ENCODE peak calls at places on chromosomes 11 and 22, in five cellular contexts. One of them, this sample, is unnamed.

GRCh38 chr22:43203471-43203981 is 16.6 kb upstream of the TTLL12 start:
- DNase-seq in heart right ventricle: no peak
- DNase-seq in A549: no peak
- DNase-seq in mammary epithelial cell: no peak
- DNase-seq in substantia nigra: no peak
- DNase-seq in this sample: no peak

GRCh38 chr11:1381793-1382425 is 7.8 kb upstream of the BRSK2 start:
- DNase-seq in mammary epithelial cell: no peak
- DNase-seq in heart right ventricle: no peak
- DNase-seq in substantia nigra: no peak
- DNase-seq in A549: no peak
- DNase-seq in this sample: no peak

GRCh38 chr11:10514210-10514609 is 26.8 kb downstream of the RNF141 start:
- DNase-seq in heart right ventricle: no peak
- DNase-seq in substantia nigra: no peak
- DNase-seq in A549: peak
- DNase-seq in mammary epithelial cell: no peak
- DNase-seq in this sample: no peak

GRCh38 chr22:45777046-45777851 is 105.6 kb downstream of the ATXN10 start:
- DNase-seq in heart right ventricle: no peak
- DNase-seq in A549: peak
- DNase-seq in mammary epithelial cell: peak
- DNase-seq in substantia nigra: no peak
- DNase-seq in this sample: peak

GRCh38 chr11:19648321-19648720 is 64.3 kb upstream of the NAV2 start:
- DNase-seq in A549: no peak
- DNase-seq in heart right ventricle: no peak
- DNase-seq in substantia nigra: no peak
- DNase-seq in mammary epithelial cell: no peak
- DNase-seq in this sample: no peak

GRCh38 chr11:64245797-64246623 is 733 bp downstream of the PPP1R14B start:
- DNase-seq in heart right ventricle: peak
- DNase-seq in substantia nigra: no peak
- DNase-seq in mammary epithelial cell: peak
- DNase-seq in A549: peak
- DNase-seq in this sample: peak

GRCh38 chr11:45024846-45025623 is 74.4 kb upstream of the TP53I11 start:
- DNase-seq in heart right ventricle: no peak
- DNase-seq in A549: no peak
- DNase-seq in substantia nigra: no peak
- DNase-seq in mammary epithelial cell: no peak
- DNase-seq in this sample: no peak

GRCh38 chr11:27411330-27411729 is 48.3 kb upstream of the CCDC34 start:
- DNase-seq in mammary epithelial cell: no peak
- DNase-seq in substantia nigra: no peak
- DNase-seq in A549: no peak
- DNase-seq in heart right ventricle: no peak
- DNase-seq in this sample: no peak

GRCh38 chr11:123487157-123487744 is 57.2 kb downstream of the GRAMD1B start:
- DNase-seq in heart right ventricle: no peak
- DNase-seq in mammary epithelial cell: peak
- DNase-seq in substantia nigra: no peak
- DNase-seq in A549: no peak
- DNase-seq in this sample: no peak

GRCh38 chr11:129021295-129021694 is 78.6 kb upstream of the TP53AIP1 start:
- DNase-seq in substantia nigra: no peak
- DNase-seq in heart right ventricle: no peak
- DNase-seq in A549: no peak
- DNase-seq in mammary epithelial cell: no peak
- DNase-seq in this sample: no peak

GRCh38 chr11:130431337-130431773 is 2.9 kb upstream of the ADAMTS8 start:
- DNase-seq in mammary epithelial cell: no peak
- DNase-seq in substantia nigra: peak
- DNase-seq in A549: peak
- DNase-seq in heart right ventricle: peak
- DNase-seq in this sample: no peak

GRCh38 chr11:44617671-44618461 is 52.4 kb downstream of the CD82 start:
- DNase-seq in mammary epithelial cell: no peak
- DNase-seq in A549: no peak
- DNase-seq in heart right ventricle: no peak
- DNase-seq in substantia nigra: no peak
- DNase-seq in this sample: no peak

GRCh38 chr11:74826901-74827300 is 78.3 kb downstream of the RNF169 start:
- DNase-seq in substantia nigra: no peak
- DNase-seq in mammary epithelial cell: no peak
- DNase-seq in heart right ventricle: no peak
- DNase-seq in A549: peak
- DNase-seq in this sample: no peak

GRCh38 chr11:3202305-3202704 is 16.3 kb downstream of the MRGPRG start:
- DNase-seq in mammary epithelial cell: no peak
- DNase-seq in substantia nigra: no peak
- DNase-seq in heart right ventricle: no peak
- DNase-seq in A549: no peak
- DNase-seq in this sample: no peak

GRCh38 chr11:12353534-12353933 is 23.8 kb upstream of the PARVA start:
- DNase-seq in heart right ventricle: no peak
- DNase-seq in mammary epithelial cell: no peak
- DNase-seq in substantia nigra: no peak
- DNase-seq in A549: no peak
- DNase-seq in this sample: no peak

GRCh38 chr11:2445948-2446551 is 1.2 kb downstream of the KCNQ1 start:
- DNase-seq in substantia nigra: no peak
- DNase-seq in A549: no peak
- DNase-seq in mammary epithelial cell: no peak
- DNase-seq in heart right ventricle: no peak
- DNase-seq in this sample: no peak

GRCh38 chr11:134037093-134037908 is 31.6 kb upstream of the JAM3 start:
- DNase-seq in mammary epithelial cell: peak
- DNase-seq in substantia nigra: no peak
- DNase-seq in heart right ventricle: peak
- DNase-seq in A549: peak
- DNase-seq in this sample: no peak

GRCh38 chr11:73210916-73211667 is 7.0 kb upstream of the P2RY2 start:
- DNase-seq in mammary epithelial cell: no peak
- DNase-seq in heart right ventricle: no peak
- DNase-seq in substantia nigra: no peak
- DNase-seq in A549: no peak
- DNase-seq in this sample: no peak

GRCh38 chr11:96155627-96156378 is 187.2 kb downstream of the MAML2 start:
- DNase-seq in A549: peak
- DNase-seq in substantia nigra: peak
- DNase-seq in heart right ventricle: peak
- DNase-seq in mammary epithelial cell: peak
- DNase-seq in this sample: peak

GRCh38 chr11:121389651-121390050 is 62.5 kb upstream of the SORL1 start:
- DNase-seq in substantia nigra: peak
- DNase-seq in A549: no peak
- DNase-seq in mammary epithelial cell: no peak
- DNase-seq in heart right ventricle: peak
- DNase-seq in this sample: no peak

GRCh38 chr11:119763071-119763715 is 34.2 kb upstream of the NECTIN1 start:
- DNase-seq in mammary epithelial cell: no peak
- DNase-seq in substantia nigra: no peak
- DNase-seq in heart right ventricle: no peak
- DNase-seq in A549: no peak
- DNase-seq in this sample: no peak

GRCh38 chr11:85132839-85133238 is 494.3 kb downstream of the DLG2 start:
- DNase-seq in A549: no peak
- DNase-seq in heart right ventricle: no peak
- DNase-seq in mammary epithelial cell: no peak
- DNase-seq in substantia nigra: peak
- DNase-seq in this sample: no peak

GRCh38 chr11:134412508-134413333 is 679 bp upstream of the B3GAT1 start:
- DNase-seq in mammary epithelial cell: no peak
- DNase-seq in heart right ventricle: no peak
- DNase-seq in A549: no peak
- DNase-seq in substantia nigra: peak
- DNase-seq in this sample: no peak

GRCh38 chr11:105189586-105189985 is 50.0 kb upstream of the CARD18 start:
- DNase-seq in heart right ventricle: no peak
- DNase-seq in substantia nigra: no peak
- DNase-seq in mammary epithelial cell: peak
- DNase-seq in A549: no peak
- DNase-seq in this sample: no peak

GRCh38 chr11:43922974-43923326 is 19.5 kb upstream of the C11orf96 start:
- DNase-seq in heart right ventricle: no peak
- DNase-seq in substantia nigra: no peak
- DNase-seq in A549: no peak
- DNase-seq in mammary epithelial cell: no peak
- DNase-seq in this sample: no peak

GRCh38 chr22:41910050-41910598 is 4.8 kb downstream of the SHISA8 start:
- DNase-seq in A549: no peak
- DNase-seq in substantia nigra: no peak
- DNase-seq in heart right ventricle: no peak
- DNase-seq in mammary epithelial cell: no peak
- DNase-seq in this sample: no peak

GRCh38 chr11:3995949-3996554 is 98.5 kb upstream of the RRM1 start:
- DNase-seq in mammary epithelial cell: no peak
- DNase-seq in substantia nigra: no peak
- DNase-seq in A549: no peak
- DNase-seq in heart right ventricle: peak
- DNase-seq in this sample: no peak

GRCh38 chr11:47415949-47416472 is 7.6 kb downstream of the SLC39A13 start:
- DNase-seq in A549: peak
- DNase-seq in heart right ventricle: peak
- DNase-seq in mammary epithelial cell: peak
- DNase-seq in substantia nigra: no peak
- DNase-seq in this sample: peak

GRCh38 chr22:45164217-45165123 is 745 bp downstream of the NUP50 start:
- DNase-seq in A549: no peak
- DNase-seq in mammary epithelial cell: peak
- DNase-seq in substantia nigra: no peak
- DNase-seq in heart right ventricle: peak
- DNase-seq in this sample: no peak

GRCh38 chr11:69677744-69678143 is 2.6 kb upstream of the LTO1 start:
- DNase-seq in substantia nigra: no peak
- DNase-seq in heart right ventricle: no peak
- DNase-seq in A549: no peak
- DNase-seq in mammary epithelial cell: no peak
- DNase-seq in this sample: no peak

GRCh38 chr11:69683764-69684333 is 8.7 kb upstream of the LTO1 start:
- DNase-seq in mammary epithelial cell: peak
- DNase-seq in substantia nigra: no peak
- DNase-seq in heart right ventricle: no peak
- DNase-seq in A549: peak
- DNase-seq in this sample: no peak

GRCh38 chr11:69682221-69682620 is 7.1 kb upstream of the LTO1 start:
- DNase-seq in mammary epithelial cell: no peak
- DNase-seq in substantia nigra: no peak
- DNase-seq in heart right ventricle: no peak
- DNase-seq in A549: no peak
- DNase-seq in this sample: no peak

GRCh38 chr11:69682681-69683326 is 7.7 kb upstream of the LTO1 start:
- DNase-seq in substantia nigra: no peak
- DNase-seq in heart right ventricle: no peak
- DNase-seq in mammary epithelial cell: no peak
- DNase-seq in A549: no peak
- DNase-seq in this sample: no peak

GRCh38 chr11:69680688-69681087 is 5.5 kb upstream of the LTO1 start:
- DNase-seq in substantia nigra: no peak
- DNase-seq in A549: no peak
- DNase-seq in heart right ventricle: no peak
- DNase-seq in mammary epithelial cell: no peak
- DNase-seq in this sample: no peak
- H3K27ac ChIP-seq in substantia nigra: no peak
- H3K27ac ChIP-seq in A549: no peak
- H3K27ac ChIP-seq in heart right ventricle: no peak
- H3K27ac ChIP-seq in mammary epithelial cell: no peak
- H3K27ac ChIP-seq in this sample: no peak

GRCh38 chr11:69150175-69150574 is 5.6 kb upstream of the SMIM38 start:
- DNase-seq in mammary epithelial cell: no peak
- DNase-seq in substantia nigra: no peak
- DNase-seq in heart right ventricle: no peak
- DNase-seq in A549: no peak
- DNase-seq in this sample: no peak
- H3K27ac ChIP-seq in mammary epithelial cell: no peak
- H3K27ac ChIP-seq in substantia nigra: no peak
- H3K27ac ChIP-seq in heart right ventricle: no peak
- H3K27ac ChIP-seq in A549: no peak
- H3K27ac ChIP-seq in this sample: no peak

GRCh38 chr11:33699515-33700424 is 856 bp downstream of the C11orf91 start:
- DNase-seq in mammary epithelial cell: peak
- DNase-seq in A549: no peak
- DNase-seq in substantia nigra: no peak
- DNase-seq in heart right ventricle: peak
- DNase-seq in this sample: no peak

GRCh38 chr11:33698921-33699320 is 1.7 kb downstream of the C11orf91 start:
- DNase-seq in substantia nigra: no peak
- DNase-seq in heart right ventricle: no peak
- DNase-seq in A549: no peak
- DNase-seq in mammary epithelial cell: no peak
- DNase-seq in this sample: no peak

GRCh38 chr11:33701831-33702230 is 1.2 kb upstream of the C11orf91 start:
- DNase-seq in A549: peak
- DNase-seq in substantia nigra: peak
- DNase-seq in heart right ventricle: peak
- DNase-seq in mammary epithelial cell: peak
- DNase-seq in this sample: peak

GRCh38 chr11:33701302-33701701 is 676 bp upstream of the C11orf91 start:
- DNase-seq in substantia nigra: no peak
- DNase-seq in heart right ventricle: no peak
- DNase-seq in mammary epithelial cell: peak
- DNase-seq in A549: no peak
- DNase-seq in this sample: no peak

DNA sequence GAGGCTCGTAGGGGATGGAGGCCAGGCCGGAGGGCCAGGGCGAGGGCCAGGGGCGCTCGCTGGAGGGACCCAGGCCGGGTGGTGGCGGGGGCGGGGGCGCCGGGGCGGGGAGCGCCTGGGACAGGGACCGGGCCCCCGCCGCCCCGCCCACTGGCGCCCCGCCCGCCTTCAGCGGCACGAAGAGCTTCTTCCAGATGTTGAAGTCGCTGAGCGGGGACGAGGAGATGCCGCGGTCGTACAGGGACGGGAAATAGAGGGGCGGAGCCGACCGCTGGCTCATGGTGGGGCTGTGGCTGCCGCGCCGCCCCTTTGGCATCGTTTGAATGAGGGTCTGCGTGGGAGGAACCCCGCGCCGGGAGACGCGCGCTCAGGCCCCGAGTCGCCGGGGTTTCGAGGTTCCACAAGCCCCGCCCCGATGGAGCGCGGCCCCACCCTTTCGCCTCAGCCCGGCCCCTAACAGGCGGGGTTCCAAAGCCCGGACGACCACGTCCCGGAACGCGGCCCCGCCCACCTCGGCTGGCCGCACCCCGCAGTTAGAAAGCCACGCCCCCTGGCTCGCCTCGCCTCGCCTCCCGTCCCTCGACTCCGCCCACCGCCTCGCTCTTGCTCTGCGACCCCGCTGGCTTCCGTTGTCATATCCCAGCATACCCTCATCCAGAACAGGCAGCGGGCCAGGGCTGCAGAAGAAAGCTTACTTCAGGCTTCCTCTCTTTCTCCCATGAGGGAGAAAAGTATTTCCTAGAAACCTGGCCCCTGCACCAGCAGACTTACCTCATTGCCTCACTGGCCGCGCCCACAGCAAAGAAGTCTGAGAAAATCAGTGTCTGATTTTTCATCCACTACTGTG is at the start of gene C11orf91:
- DNase-seq in heart right ventricle: peak
- DNase-seq in A549: peak
- DNase-seq in substantia nigra: peak
- DNase-seq in mammary epithelial cell: peak
- DNase-seq in this sample: no peak
- H3K27ac ChIP-seq in heart right ventricle: peak
- H3K27ac ChIP-seq in A549: peak
- H3K27ac ChIP-seq in substantia nigra: peak
- H3K27ac ChIP-seq in mammary epithelial cell: peak
- H3K27ac ChIP-seq in this sample: peak

GRCh38 chr11:110711448-110711775 is 825 bp downstream of the ARHGAP20 start:
- DNase-seq in mammary epithelial cell: no peak
- DNase-seq in substantia nigra: no peak
- DNase-seq in A549: no peak
- DNase-seq in heart right ventricle: no peak
- DNase-seq in this sample: no peak
- H3K27ac ChIP-seq in mammary epithelial cell: no peak
- H3K27ac ChIP-seq in substantia nigra: peak
- H3K27ac ChIP-seq in A549: no peak
- H3K27ac ChIP-seq in heart right ventricle: no peak
- H3K27ac ChIP-seq in this sample: no peak

This sample was measured in epithelial cell of prostate.